ENCODE peak calls at places on chromosomes 5 and 9, in nine cellular contexts. One of them, this sample, is unnamed.

GRCh38 chr5:161676109-161676508 is 9.4 kb upstream of the GABRA6 start:
- DNase-seq in kidney tubule cell: peak
- DNase-seq in neural crest cell: no peak
- DNase-seq in GM04504: no peak
- DNase-seq in NCI-H510A treated with DMSO at 0.1 percent for 48 hours: no peak
- DNase-seq in KG1: no peak
- DNase-seq in nephron progenitor cell: no peak
- DNase-seq in HEK293T: peak
- DNase-seq in substantia nigra: no peak
- DNase-seq in this sample: no peak

GRCh38 chr9:137801023-137801319 is 76.6 kb upstream of the CACNA1B start:
- DNase-seq in nephron progenitor cell: no peak
- DNase-seq in substantia nigra: no peak
- DNase-seq in NCI-H510A treated with DMSO at 0.1 percent for 48 hours: no peak
- DNase-seq in kidney tubule cell: no peak
- DNase-seq in GM04504: no peak
- DNase-seq in neural crest cell: no peak
- DNase-seq in HEK293T: no peak
- DNase-seq in KG1: no peak
- DNase-seq in this sample: no peak

GRCh38 chr5:60507687-60508086 is 192.3 kb downstream of the DEPDC1B start:
- DNase-seq in KG1: no peak
- DNase-seq in neural crest cell: no peak
- DNase-seq in NCI-H510A treated with DMSO at 0.1 percent for 48 hours: no peak
- DNase-seq in HEK293T: no peak
- DNase-seq in substantia nigra: no peak
- DNase-seq in kidney tubule cell: no peak
- DNase-seq in nephron progenitor cell: no peak
- DNase-seq in GM04504: no peak
- DNase-seq in this sample: peak

GRCh38 chr5:24094081-24094480 is 550.7 kb downstream of the CDH10 start:
- DNase-seq in HEK293T: no peak
- DNase-seq in substantia nigra: no peak
- DNase-seq in kidney tubule cell: no peak
- DNase-seq in KG1: no peak
- DNase-seq in nephron progenitor cell: no peak
- DNase-seq in neural crest cell: no peak
- DNase-seq in GM04504: no peak
- DNase-seq in NCI-H510A treated with DMSO at 0.1 percent for 48 hours: no peak
- DNase-seq in this sample: no peak

GRCh38 chr9:70921126-70921525 is 200.3 kb downstream of the TRPM3 start:
- DNase-seq in nephron progenitor cell: no peak
- DNase-seq in neural crest cell: no peak
- DNase-seq in NCI-H510A treated with DMSO at 0.1 percent for 48 hours: no peak
- DNase-seq in kidney tubule cell: peak
- DNase-seq in GM04504: no peak
- DNase-seq in HEK293T: no peak
- DNase-seq in substantia nigra: no peak
- DNase-seq in KG1: no peak
- DNase-seq in this sample: no peak

GRCh38 chr9:101635473-101635872 is 40.7 kb upstream of the PPP3R2 start:
- DNase-seq in nephron progenitor cell: no peak
- DNase-seq in kidney tubule cell: no peak
- DNase-seq in KG1: no peak
- DNase-seq in GM04504: no peak
- DNase-seq in HEK293T: no peak
- DNase-seq in substantia nigra: no peak
- DNase-seq in neural crest cell: no peak
- DNase-seq in NCI-H510A treated with DMSO at 0.1 percent for 48 hours: no peak
- DNase-seq in this sample: no peak

GRCh38 chr9:23587433-23587832 is 238.6 kb downstream of the ELAVL2 start:
- DNase-seq in kidney tubule cell: peak
- DNase-seq in HEK293T: no peak
- DNase-seq in NCI-H510A treated with DMSO at 0.1 percent for 48 hours: no peak
- DNase-seq in nephron progenitor cell: no peak
- DNase-seq in substantia nigra: peak
- DNase-seq in KG1: no peak
- DNase-seq in GM04504: no peak
- DNase-seq in neural crest cell: no peak
- DNase-seq in this sample: no peak

GRCh38 chr5:34053133-34053532 is 10.1 kb upstream of the C1QTNF3 start:
- DNase-seq in NCI-H510A treated with DMSO at 0.1 percent for 48 hours: no peak
- DNase-seq in nephron progenitor cell: no peak
- DNase-seq in KG1: no peak
- DNase-seq in HEK293T: no peak
- DNase-seq in GM04504: peak
- DNase-seq in neural crest cell: no peak
- DNase-seq in substantia nigra: no peak
- DNase-seq in kidney tubule cell: peak
- DNase-seq in this sample: peak

GRCh38 chr9:130051855-130052254 is 1.9 kb upstream of the GPR107 start:
- DNase-seq in neural crest cell: no peak
- DNase-seq in nephron progenitor cell: no peak
- DNase-seq in GM04504: no peak
- DNase-seq in kidney tubule cell: no peak
- DNase-seq in HEK293T: no peak
- DNase-seq in substantia nigra: no peak
- DNase-seq in NCI-H510A treated with DMSO at 0.1 percent for 48 hours: no peak
- DNase-seq in KG1: no peak
- DNase-seq in this sample: no peak

GRCh38 chr9:109816490-109816889 is 36.5 kb downstream of the PALM2AKAP2 start:
- DNase-seq in KG1: no peak
- DNase-seq in nephron progenitor cell: no peak
- DNase-seq in HEK293T: no peak
- DNase-seq in NCI-H510A treated with DMSO at 0.1 percent for 48 hours: no peak
- DNase-seq in kidney tubule cell: peak
- DNase-seq in substantia nigra: no peak
- DNase-seq in GM04504: peak
- DNase-seq in neural crest cell: no peak
- DNase-seq in this sample: no peak

GRCh38 chr5:68350176-68350575 is 134.6 kb downstream of the PIK3R1 start:
- DNase-seq in GM04504: no peak
- DNase-seq in HEK293T: no peak
- DNase-seq in neural crest cell: no peak
- DNase-seq in substantia nigra: no peak
- DNase-seq in nephron progenitor cell: no peak
- DNase-seq in KG1: no peak
- DNase-seq in kidney tubule cell: no peak
- DNase-seq in NCI-H510A treated with DMSO at 0.1 percent for 48 hours: no peak
- DNase-seq in this sample: no peak

GRCh38 chr9:101480386-101480785 is 44.8 kb upstream of the ALDOB start:
- DNase-seq in kidney tubule cell: no peak
- DNase-seq in GM04504: no peak
- DNase-seq in substantia nigra: no peak
- DNase-seq in KG1: no peak
- DNase-seq in nephron progenitor cell: no peak
- DNase-seq in NCI-H510A treated with DMSO at 0.1 percent for 48 hours: no peak
- DNase-seq in HEK293T: no peak
- DNase-seq in neural crest cell: no peak
- DNase-seq in this sample: no peak

GRCh38 chr9:93261735-93262523 is 78.0 kb downstream of the WNK2 start:
- DNase-seq in HEK293T: no peak
- DNase-seq in GM04504: no peak
- DNase-seq in neural crest cell: no peak
- DNase-seq in NCI-H510A treated with DMSO at 0.1 percent for 48 hours: no peak
- DNase-seq in KG1: no peak
- DNase-seq in nephron progenitor cell: no peak
- DNase-seq in substantia nigra: no peak
- DNase-seq in kidney tubule cell: no peak
- DNase-seq in this sample: no peak

GRCh38 chr5:171226096-171226495 is 83.0 kb upstream of the TLX3 start:
- DNase-seq in kidney tubule cell: no peak
- DNase-seq in neural crest cell: no peak
- DNase-seq in NCI-H510A treated with DMSO at 0.1 percent for 48 hours: no peak
- DNase-seq in KG1: no peak
- DNase-seq in nephron progenitor cell: no peak
- DNase-seq in HEK293T: no peak
- DNase-seq in substantia nigra: no peak
- DNase-seq in GM04504: no peak
- DNase-seq in this sample: no peak

GRCh38 chr5:19369561-19369960 is 618.4 kb downstream of the CDH18 start:
- DNase-seq in KG1: no peak
- DNase-seq in nephron progenitor cell: no peak
- DNase-seq in NCI-H510A treated with DMSO at 0.1 percent for 48 hours: no peak
- DNase-seq in kidney tubule cell: no peak
- DNase-seq in substantia nigra: no peak
- DNase-seq in neural crest cell: no peak
- DNase-seq in GM04504: no peak
- DNase-seq in HEK293T: no peak
- DNase-seq in this sample: no peak

GRCh38 chr9:4666042-4666699 is at the start of gene SPATA6L:
- DNase-seq in KG1: no peak
- DNase-seq in NCI-H510A treated with DMSO at 0.1 percent for 48 hours: peak
- DNase-seq in neural crest cell: peak
- DNase-seq in substantia nigra: peak
- DNase-seq in kidney tubule cell: peak
- DNase-seq in HEK293T: no peak
- DNase-seq in GM04504: no peak
- DNase-seq in nephron progenitor cell: peak
- DNase-seq in this sample: no peak

GRCh38 chr9:38380872-38381534 is 11.5 kb upstream of the ALDH1B1 start:
- DNase-seq in substantia nigra: no peak
- DNase-seq in HEK293T: no peak
- DNase-seq in neural crest cell: no peak
- DNase-seq in NCI-H510A treated with DMSO at 0.1 percent for 48 hours: peak
- DNase-seq in GM04504: no peak
- DNase-seq in nephron progenitor cell: no peak
- DNase-seq in KG1: no peak
- DNase-seq in kidney tubule cell: peak
- DNase-seq in this sample: no peak

This sample was measured in SK-N-MC.